ENCODE peak calls at places on chromosome 13, in four cellular contexts. One of them, this sample, is unnamed.
A peak's percentile ranks its signal among the peaks of the same experiment; 100 is the strongest.

GRCh38 chr13:43979492-43979891 is 99.8 kb downstream of the LACC1 start:
- DNase-seq in CD8-positive, alpha-beta T cell: no peak
- DNase-seq in mesenchymal stem cell: no peak
- DNase-seq in PC-9: no peak
- DNase-seq in this sample: no peak

GRCh38 chr13:24323036-24323738 is 13.8 kb downstream of the C1QTNF9 start:
- DNase-seq in PC-9: no peak
- DNase-seq in mesenchymal stem cell: no peak
- DNase-seq in CD8-positive, alpha-beta T cell: no peak
- DNase-seq in this sample: no peak

GRCh38 chr13:24716011-24716410 is 35.8 kb downstream of the ATP12A start:
- DNase-seq in PC-9: no peak
- DNase-seq in CD8-positive, alpha-beta T cell: no peak
- DNase-seq in mesenchymal stem cell: no peak
- DNase-seq in this sample: no peak

GRCh38 chr13:23447927-23448326 is 14.4 kb upstream of the SACS start:
- DNase-seq in CD8-positive, alpha-beta T cell: no peak
- DNase-seq in PC-9: no peak
- DNase-seq in mesenchymal stem cell: no peak
- DNase-seq in this sample: no peak

GRCh38 chr13:68160466-68160865 is 930.3 kb upstream of the PCDH9 start:
- DNase-seq in mesenchymal stem cell: no peak
- DNase-seq in PC-9: no peak
- DNase-seq in CD8-positive, alpha-beta T cell: no peak
- DNase-seq in this sample: no peak

GRCh38 chr13:109160357-109160756 is 530.9 kb downstream of the MYO16 start:
- DNase-seq in CD8-positive, alpha-beta T cell: no peak
- DNase-seq in PC-9: peak; percentile 51
- DNase-seq in mesenchymal stem cell: no peak
- DNase-seq in this sample: no peak

GRCh38 chr13:50357586-50358118 is 342.4 kb downstream of the KCNRG start:
- DNase-seq in mesenchymal stem cell: peak; percentile 64
- DNase-seq in PC-9: peak; percentile 96
- DNase-seq in CD8-positive, alpha-beta T cell: no peak
- DNase-seq in this sample: no peak

GRCh38 chr13:109684836-109685602 is 101.4 kb downstream of the IRS2 start:
- DNase-seq in mesenchymal stem cell: no peak
- DNase-seq in PC-9: peak; percentile 96
- DNase-seq in CD8-positive, alpha-beta T cell: no peak
- DNase-seq in this sample: peak; percentile 70

GRCh38 chr13:23844132-23844531 is 45.1 kb downstream of the MIPEP start:
- DNase-seq in mesenchymal stem cell: no peak
- DNase-seq in CD8-positive, alpha-beta T cell: no peak
- DNase-seq in PC-9: no peak
- DNase-seq in this sample: no peak

GRCh38 chr13:79522583-79522982 is 41.6 kb downstream of the NDFIP2 start:
- DNase-seq in mesenchymal stem cell: no peak
- DNase-seq in CD8-positive, alpha-beta T cell: no peak
- DNase-seq in PC-9: no peak
- DNase-seq in this sample: no peak

GRCh38 chr13:52006491-52007245 is 4.6 kb downstream of the ATP7B start:
- DNase-seq in mesenchymal stem cell: no peak
- DNase-seq in CD8-positive, alpha-beta T cell: no peak
- DNase-seq in PC-9: no peak
- DNase-seq in this sample: no peak

GRCh38 chr13:101449971-101450748 is 2.3 kb upstream of the ITGBL1 start:
- DNase-seq in CD8-positive, alpha-beta T cell: no peak
- DNase-seq in PC-9: peak; percentile 99
- DNase-seq in mesenchymal stem cell: peak; percentile 83
- DNase-seq in this sample: peak; percentile 79

GRCh38 chr13:75333103-75333502 is 148.9 kb downstream of the TBC1D4 start:
- DNase-seq in PC-9: no peak
- DNase-seq in CD8-positive, alpha-beta T cell: no peak
- DNase-seq in mesenchymal stem cell: no peak
- DNase-seq in this sample: no peak

GRCh38 chr13:67440240-67440639 is 210.1 kb upstream of the PCDH9 start:
- DNase-seq in mesenchymal stem cell: no peak
- DNase-seq in PC-9: no peak
- DNase-seq in CD8-positive, alpha-beta T cell: no peak
- DNase-seq in this sample: no peak

GRCh38 chr13:45198041-45198440 is 2.8 kb downstream of the KCTD4 start:
- DNase-seq in mesenchymal stem cell: no peak
- DNase-seq in CD8-positive, alpha-beta T cell: no peak
- DNase-seq in PC-9: no peak
- DNase-seq in this sample: no peak

GRCh38 chr13:101049166-101049850 is 367.0 kb downstream of the NALCN start:
- DNase-seq in CD8-positive, alpha-beta T cell: no peak
- DNase-seq in mesenchymal stem cell: no peak
- DNase-seq in PC-9: no peak
- DNase-seq in this sample: no peak

GRCh38 chr13:55087085-55087484 is 2053.6 kb upstream of the PRR20A start:
- DNase-seq in PC-9: no peak
- DNase-seq in CD8-positive, alpha-beta T cell: no peak
- DNase-seq in mesenchymal stem cell: no peak
- DNase-seq in this sample: no peak

GRCh38 chr13:73778242-73778864 is 355.9 kb downstream of the KLF12 start:
- DNase-seq in PC-9: no peak
- DNase-seq in mesenchymal stem cell: no peak
- DNase-seq in CD8-positive, alpha-beta T cell: no peak
- DNase-seq in this sample: no peak

GRCh38 chr13:114113961-114114360 is 18.5 kb downstream of the RASA3 start:
- DNase-seq in mesenchymal stem cell: no peak
- DNase-seq in PC-9: no peak
- DNase-seq in CD8-positive, alpha-beta T cell: no peak
- DNase-seq in this sample: no peak

GRCh38 chr13:75258159-75258782 is 223.7 kb downstream of the TBC1D4 start:
- DNase-seq in CD8-positive, alpha-beta T cell: no peak
- DNase-seq in PC-9: peak; percentile 44
- DNase-seq in mesenchymal stem cell: peak; percentile 55
- DNase-seq in this sample: no peak

GRCh38 chr13:90055760-90056159 is 1291.7 kb upstream of the MIR17HG start:
- DNase-seq in mesenchymal stem cell: no peak
- DNase-seq in CD8-positive, alpha-beta T cell: no peak
- DNase-seq in PC-9: no peak
- DNase-seq in this sample: no peak

GRCh38 chr13:91238036-91238435 is 109.5 kb upstream of the MIR17HG start:
- DNase-seq in mesenchymal stem cell: no peak
- DNase-seq in CD8-positive, alpha-beta T cell: no peak
- DNase-seq in PC-9: no peak
- DNase-seq in this sample: no peak

GRCh38 chr13:65914707-65915106 is 1315.4 kb downstream of the PCDH9 start:
- DNase-seq in CD8-positive, alpha-beta T cell: no peak
- DNase-seq in mesenchymal stem cell: no peak
- DNase-seq in PC-9: no peak
- DNase-seq in this sample: no peak

GRCh38 chr13:106318941-106319411 is 216.5 kb downstream of the EFNB2 start:
- DNase-seq in PC-9: peak; percentile 98
- DNase-seq in CD8-positive, alpha-beta T cell: no peak
- DNase-seq in mesenchymal stem cell: peak; percentile 89
- DNase-seq in this sample: peak; percentile 42

GRCh38 chr13:42656136-42656535 is 82.2 kb downstream of the TNFSF11 start:
- DNase-seq in CD8-positive, alpha-beta T cell: no peak
- DNase-seq in mesenchymal stem cell: no peak
- DNase-seq in PC-9: no peak
- DNase-seq in this sample: no peak

GRCh38 chr13:24251525-24251924 is 57.9 kb upstream of the C1QTNF9 start:
- DNase-seq in PC-9: no peak
- DNase-seq in mesenchymal stem cell: no peak
- DNase-seq in CD8-positive, alpha-beta T cell: peak; percentile 68
- DNase-seq in this sample: no peak

GRCh38 chr13:52723181-52723580 is 16.4 kb downstream of the CNMD start:
- DNase-seq in CD8-positive, alpha-beta T cell: no peak
- DNase-seq in PC-9: no peak
- DNase-seq in mesenchymal stem cell: no peak
- DNase-seq in this sample: no peak

GRCh38 chr13:38535271-38535670 is 151.6 kb upstream of the FREM2 start:
- DNase-seq in PC-9: no peak
- DNase-seq in mesenchymal stem cell: no peak
- DNase-seq in CD8-positive, alpha-beta T cell: no peak
- DNase-seq in this sample: no peak

GRCh38 chr13:51125495-51126226 is 14.6 kb upstream of the C13orf42 start:
- DNase-seq in mesenchymal stem cell: peak; percentile 53
- DNase-seq in CD8-positive, alpha-beta T cell: no peak
- DNase-seq in PC-9: no peak
- DNase-seq in this sample: no peak

GRCh38 chr13:108609353-108609752 is 20.1 kb upstream of the MYO16 start:
- DNase-seq in PC-9: no peak
- DNase-seq in CD8-positive, alpha-beta T cell: no peak
- DNase-seq in mesenchymal stem cell: peak; percentile 45
- DNase-seq in this sample: no peak

GRCh38 chr13:59157181-59157580 is 1006.5 kb downstream of the DIAPH3 start:
- DNase-seq in CD8-positive, alpha-beta T cell: no peak
- DNase-seq in PC-9: no peak
- DNase-seq in mesenchymal stem cell: no peak
- DNase-seq in this sample: no peak

GRCh38 chr13:40595693-40596092 is 70.7 kb downstream of the FOXO1 start:
- DNase-seq in mesenchymal stem cell: no peak
- DNase-seq in PC-9: no peak
- DNase-seq in CD8-positive, alpha-beta T cell: no peak
- DNase-seq in this sample: no peak

GRCh38 chr13:44402902-44403719 is 29.5 kb downstream of the SERP2 start:
- DNase-seq in PC-9: peak; percentile 61
- DNase-seq in mesenchymal stem cell: no peak
- DNase-seq in CD8-positive, alpha-beta T cell: no peak
- DNase-seq in this sample: no peak

GRCh38 chr13:29849731-29850212 is 645 bp downstream of the UBL3 start:
- DNase-seq in mesenchymal stem cell: peak; percentile 84
- DNase-seq in PC-9: peak; percentile 61
- DNase-seq in CD8-positive, alpha-beta T cell: no peak
- DNase-seq in this sample: peak; percentile 71

GRCh38 chr13:81562598-81562997 is 1221.7 kb upstream of the SPRY2 start:
- DNase-seq in mesenchymal stem cell: peak; percentile 20
- DNase-seq in CD8-positive, alpha-beta T cell: no peak
- DNase-seq in PC-9: no peak
- DNase-seq in this sample: no peak

GRCh38 chr13:58397596-58398387 is 766.2 kb downstream of the PCDH17 start:
- DNase-seq in CD8-positive, alpha-beta T cell: no peak
- DNase-seq in mesenchymal stem cell: no peak
- DNase-seq in PC-9: no peak
- DNase-seq in this sample: no peak

GRCh38 chr13:106529415-106530208 is 5.8 kb downstream of the EFNB2 start:
- DNase-seq in PC-9: no peak
- DNase-seq in mesenchymal stem cell: no peak
- DNase-seq in CD8-positive, alpha-beta T cell: no peak
- DNase-seq in this sample: no peak

GRCh38 chr13:97191615-97192014 is 30.5 kb upstream of the MBNL2 start:
- DNase-seq in PC-9: no peak
- DNase-seq in mesenchymal stem cell: no peak
- DNase-seq in CD8-positive, alpha-beta T cell: no peak
- DNase-seq in this sample: no peak

GRCh38 chr13:113803409-113804016 is 44.5 kb downstream of the TMEM255B start:
- DNase-seq in mesenchymal stem cell: no peak
- DNase-seq in PC-9: no peak
- DNase-seq in CD8-positive, alpha-beta T cell: no peak
- DNase-seq in this sample: no peak

GRCh38 chr13:112067871-112068305 is 939 bp downstream of the SOX1 start:
- DNase-seq in CD8-positive, alpha-beta T cell: no peak
- DNase-seq in PC-9: no peak
- DNase-seq in mesenchymal stem cell: no peak
- DNase-seq in this sample: no peak
- H3K4me3 ChIP-seq in CD8-positive, alpha-beta T cell: no peak overlapping the region
- H3K4me3 ChIP-seq in PC-9: no peak overlapping the region
- H3K4me3 ChIP-seq in mesenchymal stem cell: peak overlapping the region; percentile 9
- H3K4me3 ChIP-seq in this sample: no peak overlapping the region

GRCh38 chr13:77213644-77214043 is 113.2 kb downstream of the MYCBP2 start:
- DNase-seq in PC-9: no peak
- DNase-seq in CD8-positive, alpha-beta T cell: no peak
- DNase-seq in mesenchymal stem cell: peak; percentile 19
- DNase-seq in this sample: no peak
- H3K36me3 ChIP-seq in PC-9: no peaks in the 10 kb centered on the region
- H3K36me3 ChIP-seq in CD8-positive, alpha-beta T cell: peaks cover 36% of the 10 kb centered on the region
- H3K36me3 ChIP-seq in mesenchymal stem cell: peaks cover 10% of the 10 kb centered on the region
- H3K36me3 ChIP-seq in this sample: peaks cover 38% of the 10 kb centered on the region

GRCh38 chr13:64057372-64058020 is 2641.8 kb upstream of the PCDH20 start:
- DNase-seq in PC-9: no peak
- DNase-seq in CD8-positive, alpha-beta T cell: no peak
- DNase-seq in mesenchymal stem cell: no peak
- DNase-seq in this sample: no peak

GRCh38 chr13:64061649-64062048 is 2646.0 kb upstream of the PCDH20 start:
- DNase-seq in mesenchymal stem cell: no peak
- DNase-seq in PC-9: no peak
- DNase-seq in CD8-positive, alpha-beta T cell: no peak
- DNase-seq in this sample: no peak
- H3K4me3 ChIP-seq in mesenchymal stem cell: no peak overlapping the region
- H3K4me3 ChIP-seq in PC-9: no peak overlapping the region
- H3K4me3 ChIP-seq in CD8-positive, alpha-beta T cell: no peak overlapping the region
- H3K4me3 ChIP-seq in this sample: no peak overlapping the region

GRCh38 chr13:111159362-111160320 is 44.5 kb downstream of the ARHGEF7 start:
- DNase-seq in PC-9: peak; percentile 10
- DNase-seq in CD8-positive, alpha-beta T cell: no peak
- DNase-seq in mesenchymal stem cell: no peak
- DNase-seq in this sample: no peak
- H3K36me3 ChIP-seq in PC-9: peaks cover 15% of the 10 kb centered on the region
- H3K36me3 ChIP-seq in CD8-positive, alpha-beta T cell: peaks cover 14% of the 10 kb centered on the region
- H3K36me3 ChIP-seq in mesenchymal stem cell: peaks cover 5% of the 10 kb centered on the region
- H3K36me3 ChIP-seq in this sample: peaks cover 76% of the 10 kb centered on the region

GRCh38 chr13:98941118-98941517 is 36.7 kb downstream of the DOCK9 start:
- DNase-seq in PC-9: no peak
- DNase-seq in mesenchymal stem cell: no peak
- DNase-seq in CD8-positive, alpha-beta T cell: no peak
- DNase-seq in this sample: no peak

GRCh38 chr13:98941536-98941935 is 36.3 kb downstream of the DOCK9 start:
- DNase-seq in CD8-positive, alpha-beta T cell: no peak
- DNase-seq in mesenchymal stem cell: no peak
- DNase-seq in PC-9: no peak
- DNase-seq in this sample: no peak

GRCh38 chr13:98944336-98944735 is 33.5 kb downstream of the DOCK9 start:
- DNase-seq in CD8-positive, alpha-beta T cell: no peak
- DNase-seq in mesenchymal stem cell: no peak
- DNase-seq in PC-9: no peak
- DNase-seq in this sample: peak; percentile 69

GRCh38 chr13:98942485-98942884 is 35.4 kb downstream of the DOCK9 start:
- DNase-seq in PC-9: no peak
- DNase-seq in mesenchymal stem cell: no peak
- DNase-seq in CD8-positive, alpha-beta T cell: no peak
- DNase-seq in this sample: no peak

GRCh38 chr13:98942997-98943396 is 34.9 kb downstream of the DOCK9 start:
- DNase-seq in mesenchymal stem cell: no peak
- DNase-seq in PC-9: no peak
- DNase-seq in CD8-positive, alpha-beta T cell: no peak
- DNase-seq in this sample: no peak
- H3K4me3 ChIP-seq in mesenchymal stem cell: no peak overlapping the region
- H3K4me3 ChIP-seq in PC-9: no peak overlapping the region
- H3K4me3 ChIP-seq in CD8-positive, alpha-beta T cell: no peak overlapping the region
- H3K4me3 ChIP-seq in this sample: no peak overlapping the region

This sample was measured in SJSA1.